ENCODE peak calls at places on chromosomes 11 and 22, in eight cellular contexts. One of them, this sample, is unnamed.

GRCh38 chr22:28442951-28443876 is 236.4 kb downstream of the TTC28 start:
- DNase-seq in SK-N-SH: peak; percentile 66
- DNase-seq in HCT116: no peak
- DNase-seq in GM23248: peak; percentile 86
- DNase-seq in MM.1S: no peak
- DNase-seq in neural progenitor cell: peak; percentile 78
- DNase-seq in hepatocyte: peak; percentile 75
- DNase-seq in PC-3: no peak
- DNase-seq in this sample: peak; percentile 1

GRCh38 chr22:28015676-28016601 is 96.9 kb upstream of the PITPNB start:
- DNase-seq in SK-N-SH: peak; percentile 92
- DNase-seq in HCT116: no peak
- DNase-seq in GM23248: no peak
- DNase-seq in MM.1S: no peak
- DNase-seq in neural progenitor cell: peak; percentile 57
- DNase-seq in hepatocyte: no peak
- DNase-seq in PC-3: no peak
- DNase-seq in this sample: no peak

GRCh38 chr22:36351921-36352774 is 35.6 kb downstream of the MYH9 start:
- DNase-seq in SK-N-SH: no peak
- DNase-seq in HCT116: no peak
- DNase-seq in GM23248: no peak
- DNase-seq in MM.1S: no peak
- DNase-seq in neural progenitor cell: no peak
- DNase-seq in hepatocyte: peak; percentile 59
- DNase-seq in PC-3: peak; percentile 68
- DNase-seq in this sample: no peak

GRCh38 chr11:44943696-44944095 is 7.0 kb downstream of the TP53I11 start:
- DNase-seq in SK-N-SH: no peak
- DNase-seq in HCT116: no peak
- DNase-seq in GM23248: no peak
- DNase-seq in MM.1S: no peak
- DNase-seq in neural progenitor cell: no peak
- DNase-seq in hepatocyte: no peak
- DNase-seq in PC-3: no peak
- DNase-seq in this sample: peak; percentile 62

GRCh38 chr11:19777342-19778102 is 64.9 kb downstream of the NAV2 start:
- DNase-seq in SK-N-SH: no peak
- DNase-seq in HCT116: no peak
- DNase-seq in GM23248: peak; percentile 62
- DNase-seq in MM.1S: no peak
- DNase-seq in neural progenitor cell: peak; percentile 40
- DNase-seq in hepatocyte: peak; percentile 69
- DNase-seq in PC-3: peak; percentile 60
- DNase-seq in this sample: no peak

GRCh38 chr11:106331163-106331562 is 253.7 kb downstream of the AASDHPPT start:
- DNase-seq in SK-N-SH: no peak
- DNase-seq in HCT116: no peak
- DNase-seq in GM23248: peak; percentile 33
- DNase-seq in MM.1S: no peak
- DNase-seq in neural progenitor cell: no peak
- DNase-seq in hepatocyte: no peak
- DNase-seq in PC-3: peak; percentile 90
- DNase-seq in this sample: no peak

GRCh38 chr11:11243790-11244469 is 109.1 kb downstream of the CSNK2A3 start:
- DNase-seq in SK-N-SH: peak; percentile 41
- DNase-seq in HCT116: no peak
- DNase-seq in GM23248: peak; percentile 51
- DNase-seq in MM.1S: no peak
- DNase-seq in neural progenitor cell: peak; percentile 82
- DNase-seq in hepatocyte: peak; percentile 65
- DNase-seq in PC-3: no peak
- DNase-seq in this sample: peak; percentile 87

GRCh38 chr11:993141-993540 is 43.4 kb downstream of the MUC6 start:
- DNase-seq in SK-N-SH: no peak
- DNase-seq in HCT116: no peak
- DNase-seq in GM23248: no peak
- DNase-seq in MM.1S: no peak
- DNase-seq in neural progenitor cell: no peak
- DNase-seq in hepatocyte: no peak
- DNase-seq in PC-3: no peak
- DNase-seq in this sample: no peak

GRCh38 chr11:32527776-32528175 is 55.9 kb upstream of the EIF3M start:
- DNase-seq in SK-N-SH: no peak
- DNase-seq in HCT116: no peak
- DNase-seq in GM23248: no peak
- DNase-seq in MM.1S: no peak
- DNase-seq in neural progenitor cell: no peak
- DNase-seq in hepatocyte: no peak
- DNase-seq in PC-3: no peak
- DNase-seq in this sample: no peak

GRCh38 chr22:38468761-38469305 is 937 bp downstream of the KDELR3 start:
- DNase-seq in SK-N-SH: no peak
- DNase-seq in HCT116: no peak
- DNase-seq in GM23248: no peak
- DNase-seq in MM.1S: no peak
- DNase-seq in neural progenitor cell: no peak
- DNase-seq in hepatocyte: peak; percentile 8
- DNase-seq in PC-3: no peak
- DNase-seq in this sample: no peak

GRCh38 chr11:46414466-46414796 is 22.9 kb upstream of the CHRM4 start:
- DNase-seq in SK-N-SH: no peak
- DNase-seq in HCT116: no peak
- DNase-seq in GM23248: no peak
- DNase-seq in MM.1S: no peak
- DNase-seq in neural progenitor cell: no peak
- DNase-seq in hepatocyte: no peak
- DNase-seq in PC-3: no peak
- DNase-seq in this sample: no peak

GRCh38 chr11:114179234-114179941 is 116.8 kb upstream of the NNMT start:
- DNase-seq in SK-N-SH: no peak
- DNase-seq in HCT116: no peak
- DNase-seq in GM23248: no peak
- DNase-seq in MM.1S: no peak
- DNase-seq in neural progenitor cell: no peak
- DNase-seq in hepatocyte: peak; percentile 89
- DNase-seq in PC-3: no peak
- DNase-seq in this sample: peak; percentile 26

GRCh38 chr11:15011741-15012140 is 39.6 kb upstream of the CALCA start:
- DNase-seq in SK-N-SH: no peak
- DNase-seq in HCT116: no peak
- DNase-seq in GM23248: no peak
- DNase-seq in MM.1S: no peak
- DNase-seq in neural progenitor cell: no peak
- DNase-seq in hepatocyte: no peak
- DNase-seq in PC-3: no peak
- DNase-seq in this sample: no peak

GRCh38 chr11:93194673-93195291 is 3.0 kb downstream of the SLC36A4 start:
- DNase-seq in SK-N-SH: peak; percentile 32
- DNase-seq in HCT116: no peak
- DNase-seq in GM23248: no peak
- DNase-seq in MM.1S: no peak
- DNase-seq in neural progenitor cell: no peak
- DNase-seq in hepatocyte: no peak
- DNase-seq in PC-3: no peak
- DNase-seq in this sample: no peak

GRCh38 chr11:134370526-134371435 is 39.0 kb downstream of the GLB1L2 start:
- DNase-seq in SK-N-SH: no peak
- DNase-seq in HCT116: no peak
- DNase-seq in GM23248: no peak
- DNase-seq in MM.1S: no peak
- DNase-seq in neural progenitor cell: no peak
- DNase-seq in hepatocyte: no peak
- DNase-seq in PC-3: no peak
- DNase-seq in this sample: no peak

GRCh38 chr22:50711446-50712340 is 26.3 kb upstream of the ACR start:
- DNase-seq in SK-N-SH: no peak
- DNase-seq in HCT116: no peak
- DNase-seq in GM23248: no peak
- DNase-seq in MM.1S: no peak
- DNase-seq in neural progenitor cell: no peak
- DNase-seq in hepatocyte: no peak
- DNase-seq in PC-3: no peak
- DNase-seq in this sample: no peak

GRCh38 chr22:45083659-45084305 is 74.0 kb upstream of the PHF21B start:
- DNase-seq in SK-N-SH: no peak
- DNase-seq in HCT116: no peak
- DNase-seq in GM23248: peak; percentile 90
- DNase-seq in MM.1S: no peak
- DNase-seq in neural progenitor cell: no peak
- DNase-seq in hepatocyte: no peak
- DNase-seq in PC-3: peak; percentile 76
- DNase-seq in this sample: no peak

GRCh38 chr11:4606231-4607015 is 1.6 kb downstream of the TRIM68 start:
- DNase-seq in SK-N-SH: no peak
- DNase-seq in HCT116: no peak
- DNase-seq in GM23248: peak; percentile 36
- DNase-seq in MM.1S: no peak
- DNase-seq in neural progenitor cell: no peak
- DNase-seq in hepatocyte: no peak
- DNase-seq in PC-3: peak; percentile 9
- DNase-seq in this sample: no peak

GRCh38 chr11:7573193-7573557 is 59.4 kb downstream of the PPFIBP2 start:
- DNase-seq in SK-N-SH: no peak
- DNase-seq in HCT116: no peak
- DNase-seq in GM23248: peak; percentile 54
- DNase-seq in MM.1S: no peak
- DNase-seq in neural progenitor cell: no peak
- DNase-seq in hepatocyte: no peak
- DNase-seq in PC-3: no peak
- DNase-seq in this sample: no peak

GRCh38 chr11:67614730-67615454 is 8.2 kb downstream of the NDUFV1 start:
- DNase-seq in SK-N-SH: no peak
- DNase-seq in HCT116: no peak
- DNase-seq in GM23248: no peak
- DNase-seq in MM.1S: no peak
- DNase-seq in neural progenitor cell: no peak
- DNase-seq in hepatocyte: no peak
- DNase-seq in PC-3: no peak
- DNase-seq in this sample: no peak

GRCh38 chr22:46049726-46050450 is 72.9 kb upstream of the WNT7B start:
- DNase-seq in SK-N-SH: no peak
- DNase-seq in HCT116: no peak
- DNase-seq in GM23248: no peak
- DNase-seq in MM.1S: no peak
- DNase-seq in neural progenitor cell: no peak
- DNase-seq in hepatocyte: no peak
- DNase-seq in PC-3: no peak
- DNase-seq in this sample: no peak

GRCh38 chr11:47523491-47524199 is 29.3 kb downstream of the CELF1 start:
- DNase-seq in SK-N-SH: no peak
- DNase-seq in HCT116: no peak
- DNase-seq in GM23248: peak; percentile 84
- DNase-seq in MM.1S: peak; percentile 43
- DNase-seq in neural progenitor cell: no peak
- DNase-seq in hepatocyte: peak; percentile 71
- DNase-seq in PC-3: peak; percentile 74
- DNase-seq in this sample: no peak

GRCh38 chr22:31106001-31106571 is 1.3 kb downstream of the SELENOM start:
- DNase-seq in SK-N-SH: no peak
- DNase-seq in HCT116: no peak
- DNase-seq in GM23248: peak; percentile 65
- DNase-seq in MM.1S: no peak
- DNase-seq in neural progenitor cell: no peak
- DNase-seq in hepatocyte: no peak
- DNase-seq in PC-3: no peak
- DNase-seq in this sample: no peak

GRCh38 chr11:70105369-70105754 is 27.2 kb downstream of the ANO1 start:
- DNase-seq in SK-N-SH: peak; percentile 37
- DNase-seq in HCT116: no peak
- DNase-seq in GM23248: no peak
- DNase-seq in MM.1S: no peak
- DNase-seq in neural progenitor cell: no peak
- DNase-seq in hepatocyte: no peak
- DNase-seq in PC-3: no peak
- DNase-seq in this sample: no peak
- H3K4me1 ChIP-seq in SK-N-SH: peaks cover 23% of the 10 kb centered on the region
- H3K4me1 ChIP-seq in HCT116: no peaks in the 10 kb centered on the region
- H3K4me1 ChIP-seq in GM23248: peaks cover 6% of the 10 kb centered on the region
- H3K4me1 ChIP-seq in MM.1S: no peaks in the 10 kb centered on the region
- H3K4me1 ChIP-seq in neural progenitor cell: peaks cover 44% of the 10 kb centered on the region
- H3K4me1 ChIP-seq in hepatocyte: peaks cover 28% of the 10 kb centered on the region
- H3K4me1 ChIP-seq in PC-3: no peaks in the 10 kb centered on the region
- H3K4me1 ChIP-seq in this sample: no peaks in the 10 kb centered on the region

GRCh38 chr11:117546431-117547160 is 218.9 kb downstream of the CEP164 start:
- DNase-seq in SK-N-SH: no peak
- DNase-seq in HCT116: no peak
- DNase-seq in GM23248: no peak
- DNase-seq in MM.1S: no peak
- DNase-seq in neural progenitor cell: peak; percentile 31
- DNase-seq in hepatocyte: no peak
- DNase-seq in PC-3: no peak
- DNase-seq in this sample: no peak
- TF ChIP-seq EZH2phosphoT487 in SK-N-SH: no peak
- TF ChIP-seq EZH2phosphoT487 in HCT116: no peak
- TF ChIP-seq EZH2phosphoT487 in GM23248: no peak
- TF ChIP-seq EZH2phosphoT487 in MM.1S: no peak
- TF ChIP-seq EZH2phosphoT487 in neural progenitor cell: no peak
- TF ChIP-seq EZH2phosphoT487 in hepatocyte: no peak
- TF ChIP-seq EZH2phosphoT487 in PC-3: no peak
- TF ChIP-seq EZH2phosphoT487 in this sample: no peak

DNA sequence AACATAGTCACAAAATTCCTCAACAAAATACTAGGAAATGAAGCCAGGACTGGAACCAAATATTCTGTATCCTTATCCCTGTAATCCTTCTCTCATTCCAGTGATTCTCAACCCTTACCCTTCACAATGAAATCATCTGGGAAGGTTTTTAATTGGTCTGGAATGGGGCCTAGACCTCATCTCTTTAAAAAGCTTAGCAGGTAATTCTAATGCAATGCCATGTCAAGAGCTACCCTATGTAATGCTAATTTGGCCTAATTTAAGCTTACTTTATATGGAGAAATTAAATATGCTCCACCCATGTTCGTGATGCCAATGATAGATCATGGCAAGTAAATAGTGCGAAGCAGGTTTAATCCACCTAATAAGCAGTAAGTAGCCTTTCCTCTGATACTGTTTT is 101.6 kb downstream of the SGSM3 start:
- DNase-seq in SK-N-SH: no peak
- DNase-seq in HCT116: no peak
- DNase-seq in GM23248: no peak
- DNase-seq in MM.1S: no peak
- DNase-seq in neural progenitor cell: no peak
- DNase-seq in hepatocyte: no peak
- DNase-seq in PC-3: no peak
- DNase-seq in this sample: no peak
- H3K4me1 ChIP-seq in SK-N-SH: no peaks in the 10 kb centered on the region
- H3K4me1 ChIP-seq in HCT116: no peaks in the 10 kb centered on the region
- H3K4me1 ChIP-seq in GM23248: no peaks in the 10 kb centered on the region
- H3K4me1 ChIP-seq in MM.1S: peaks cover 3% of the 10 kb centered on the region
- H3K4me1 ChIP-seq in neural progenitor cell: no peaks in the 10 kb centered on the region
- H3K4me1 ChIP-seq in hepatocyte: peaks cover 4% of the 10 kb centered on the region
- H3K4me1 ChIP-seq in PC-3: no peaks in the 10 kb centered on the region
- H3K4me1 ChIP-seq in this sample: peaks cover 25% of the 10 kb centered on the region

DNA sequence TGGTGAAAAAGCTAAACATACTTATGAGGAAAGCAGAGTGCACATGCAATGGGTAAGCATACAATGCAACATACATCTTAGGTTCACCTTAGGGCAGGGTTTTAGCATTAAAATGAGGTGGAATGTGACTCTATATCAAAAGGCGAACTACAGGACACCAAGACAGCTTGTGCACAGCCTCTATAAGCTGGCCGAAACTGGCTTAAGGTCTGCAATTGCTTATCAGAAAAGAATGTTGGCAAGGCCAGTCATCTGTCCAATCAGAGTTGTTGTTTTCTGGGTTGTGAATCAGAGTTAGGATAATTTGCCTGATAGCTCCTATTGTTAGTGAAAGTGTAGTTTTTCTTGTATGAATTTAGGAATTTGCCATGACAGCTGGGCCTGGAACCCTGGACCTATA is 76.5 kb downstream of the LRRC4C start:
- DNase-seq in SK-N-SH: no peak
- DNase-seq in HCT116: no peak
- DNase-seq in GM23248: no peak
- DNase-seq in MM.1S: no peak
- DNase-seq in neural progenitor cell: peak; percentile 11
- DNase-seq in hepatocyte: peak; percentile 8
- DNase-seq in PC-3: peak; percentile 28
- DNase-seq in this sample: no peak
- TF ChIP-seq EZH2phosphoT487 in SK-N-SH: no peak
- TF ChIP-seq EZH2phosphoT487 in HCT116: no peak
- TF ChIP-seq EZH2phosphoT487 in GM23248: no peak
- TF ChIP-seq EZH2phosphoT487 in MM.1S: no peak
- TF ChIP-seq EZH2phosphoT487 in neural progenitor cell: no peak
- TF ChIP-seq EZH2phosphoT487 in hepatocyte: no peak
- TF ChIP-seq EZH2phosphoT487 in PC-3: no peak
- TF ChIP-seq EZH2phosphoT487 in this sample: no peak